ENCODE peak calls at places on chromosomes 5 and 9, in eight cellular contexts. One of them, this sample, is unnamed.

GRCh38 chr9:113148377-113148715 is 2.5 kb upstream of the SLC31A2 start:
- DNase-seq in T follicular helper cell: no peak
- DNase-seq in cardiac muscle cell: no peak
- DNase-seq in fibroblast of mammary gland: no peak
- DNase-seq in NCI-H69: no peak
- DNase-seq in anterior cingulate cortex: no peak
- DNase-seq in suprapubic skin: no peak
- DNase-seq in HEK293T: no peak
- DNase-seq in this sample: no peak

GRCh38 chr9:111691686-111692329 is 30.4 kb downstream of the GNG10 start:
- DNase-seq in NCI-H69: peak; percentile 57
- DNase-seq in anterior cingulate cortex: no peak
- DNase-seq in HEK293T: peak; percentile 10
- DNase-seq in suprapubic skin: no peak
- DNase-seq in cardiac muscle cell: peak; percentile 11
- DNase-seq in fibroblast of mammary gland: peak; percentile 62
- DNase-seq in T follicular helper cell: no peak
- DNase-seq in this sample: no peak

GRCh38 chr9:90925581-90926257 is 124.1 kb downstream of the SYK start:
- DNase-seq in fibroblast of mammary gland: peak; percentile 84
- DNase-seq in anterior cingulate cortex: no peak
- DNase-seq in T follicular helper cell: no peak
- DNase-seq in cardiac muscle cell: no peak
- DNase-seq in HEK293T: no peak
- DNase-seq in NCI-H69: no peak
- DNase-seq in suprapubic skin: no peak
- DNase-seq in this sample: no peak

GRCh38 chr9:126503333-126504085 is 110.2 kb upstream of the LMX1B start:
- DNase-seq in anterior cingulate cortex: no peak
- DNase-seq in cardiac muscle cell: no peak
- DNase-seq in fibroblast of mammary gland: peak; percentile 62
- DNase-seq in NCI-H69: no peak
- DNase-seq in HEK293T: no peak
- DNase-seq in T follicular helper cell: no peak
- DNase-seq in suprapubic skin: no peak
- DNase-seq in this sample: no peak

GRCh38 chr9:137972988-137973470 is 95.4 kb downstream of the CACNA1B start:
- DNase-seq in anterior cingulate cortex: no peak
- DNase-seq in HEK293T: no peak
- DNase-seq in suprapubic skin: peak; percentile 66
- DNase-seq in T follicular helper cell: no peak
- DNase-seq in cardiac muscle cell: no peak
- DNase-seq in NCI-H69: no peak
- DNase-seq in fibroblast of mammary gland: no peak
- DNase-seq in this sample: peak; percentile 8

GRCh38 chr5:163626904-163627434 is 121.5 kb downstream of the MAT2B start:
- DNase-seq in T follicular helper cell: no peak
- DNase-seq in NCI-H69: no peak
- DNase-seq in suprapubic skin: no peak
- DNase-seq in anterior cingulate cortex: no peak
- DNase-seq in fibroblast of mammary gland: no peak
- DNase-seq in HEK293T: no peak
- DNase-seq in cardiac muscle cell: no peak
- DNase-seq in this sample: no peak

GRCh38 chr9:91775708-91776028 is 174.4 kb downstream of the ROR2 start:
- DNase-seq in anterior cingulate cortex: no peak
- DNase-seq in suprapubic skin: no peak
- DNase-seq in HEK293T: no peak
- DNase-seq in T follicular helper cell: no peak
- DNase-seq in fibroblast of mammary gland: no peak
- DNase-seq in NCI-H69: no peak
- DNase-seq in cardiac muscle cell: no peak
- DNase-seq in this sample: no peak

GRCh38 chr9:84445737-84446136 is 105.2 kb upstream of the SLC28A3 start:
- DNase-seq in NCI-H69: no peak
- DNase-seq in suprapubic skin: no peak
- DNase-seq in anterior cingulate cortex: no peak
- DNase-seq in T follicular helper cell: no peak
- DNase-seq in fibroblast of mammary gland: no peak
- DNase-seq in HEK293T: no peak
- DNase-seq in cardiac muscle cell: no peak
- DNase-seq in this sample: no peak

GRCh38 chr5:152723482-152723881 is 318.4 kb upstream of the NMUR2 start:
- DNase-seq in suprapubic skin: no peak
- DNase-seq in fibroblast of mammary gland: no peak
- DNase-seq in anterior cingulate cortex: no peak
- DNase-seq in T follicular helper cell: no peak
- DNase-seq in cardiac muscle cell: no peak
- DNase-seq in NCI-H69: no peak
- DNase-seq in HEK293T: peak; percentile 9
- DNase-seq in this sample: no peak

GRCh38 chr9:113719919-113720318 is 156.2 kb upstream of the ZNF618 start:
- DNase-seq in suprapubic skin: peak; percentile 1
- DNase-seq in anterior cingulate cortex: no peak
- DNase-seq in T follicular helper cell: no peak
- DNase-seq in fibroblast of mammary gland: no peak
- DNase-seq in HEK293T: no peak
- DNase-seq in cardiac muscle cell: no peak
- DNase-seq in NCI-H69: no peak
- DNase-seq in this sample: no peak

GRCh38 chr5:53478411-53479044 is 1.9 kb upstream of the FST start:
- DNase-seq in cardiac muscle cell: peak; percentile 81
- DNase-seq in fibroblast of mammary gland: peak; percentile 68
- DNase-seq in HEK293T: peak; percentile 45
- DNase-seq in T follicular helper cell: no peak
- DNase-seq in anterior cingulate cortex: no peak
- DNase-seq in suprapubic skin: no peak
- DNase-seq in NCI-H69: peak; percentile 83
- DNase-seq in this sample: peak; percentile 42

GRCh38 chr9:15606667-15607472 is 54.0 kb downstream of the CCDC171 start:
- DNase-seq in suprapubic skin: no peak
- DNase-seq in anterior cingulate cortex: no peak
- DNase-seq in T follicular helper cell: no peak
- DNase-seq in NCI-H69: peak; percentile 67
- DNase-seq in fibroblast of mammary gland: peak; percentile 47
- DNase-seq in cardiac muscle cell: peak; percentile 51
- DNase-seq in HEK293T: peak; percentile 5
- DNase-seq in this sample: no peak

GRCh38 chr9:38017149-38017884 is 51.7 kb downstream of the SHB start:
- DNase-seq in HEK293T: no peak
- DNase-seq in anterior cingulate cortex: peak; percentile 83
- DNase-seq in NCI-H69: no peak
- DNase-seq in fibroblast of mammary gland: no peak
- DNase-seq in cardiac muscle cell: peak; percentile 64
- DNase-seq in suprapubic skin: no peak
- DNase-seq in T follicular helper cell: no peak
- DNase-seq in this sample: peak; percentile 72